ENCODE peak calls at places on chromosomes 11 and 22, in six cellular contexts. One of them, this sample, is unnamed.

GRCh38 chr11:12017243-12017678 is 8.8 kb upstream of the DKK3 start:
- DNase-seq in sigmoid colon: no peak
- DNase-seq in right atrium auricular region: no peak
- DNase-seq in fibroblast of mammary gland: peak
- DNase-seq in neural progenitor cell: no peak
- DNase-seq in hepatocyte: no peak
- DNase-seq in this sample: no peak

GRCh38 chr22:41350087-41350486 is 31.7 kb upstream of the TEF start:
- DNase-seq in hepatocyte: no peak
- DNase-seq in neural progenitor cell: no peak
- DNase-seq in fibroblast of mammary gland: peak
- DNase-seq in right atrium auricular region: no peak
- DNase-seq in sigmoid colon: no peak
- DNase-seq in this sample: no peak

GRCh38 chr22:17562906-17563870 is at the start of gene SLC25A18:
- DNase-seq in right atrium auricular region: peak
- DNase-seq in neural progenitor cell: peak
- DNase-seq in fibroblast of mammary gland: peak
- DNase-seq in hepatocyte: peak
- DNase-seq in sigmoid colon: peak
- DNase-seq in this sample: no peak

GRCh38 chr11:35641206-35641885 is 21.2 kb upstream of the TRIM44 start:
- DNase-seq in neural progenitor cell: peak
- DNase-seq in right atrium auricular region: no peak
- DNase-seq in fibroblast of mammary gland: no peak
- DNase-seq in sigmoid colon: no peak
- DNase-seq in hepatocyte: peak
- DNase-seq in this sample: no peak

GRCh38 chr11:40421187-40421586 is 1038.3 kb downstream of the LRRC4C start:
- DNase-seq in right atrium auricular region: no peak
- DNase-seq in hepatocyte: no peak
- DNase-seq in fibroblast of mammary gland: no peak
- DNase-seq in sigmoid colon: no peak
- DNase-seq in neural progenitor cell: no peak
- DNase-seq in this sample: no peak

GRCh38 chr11:95338430-95338991 is 107.5 kb upstream of the SESN3 start:
- DNase-seq in fibroblast of mammary gland: peak
- DNase-seq in sigmoid colon: peak
- DNase-seq in right atrium auricular region: peak
- DNase-seq in hepatocyte: peak
- DNase-seq in neural progenitor cell: no peak
- DNase-seq in this sample: peak

GRCh38 chr22:19779685-19780268 is 19.2 kb downstream of the TBX1 start:
- DNase-seq in sigmoid colon: no peak
- DNase-seq in neural progenitor cell: peak
- DNase-seq in fibroblast of mammary gland: no peak
- DNase-seq in hepatocyte: no peak
- DNase-seq in right atrium auricular region: no peak
- DNase-seq in this sample: no peak

GRCh38 chr11:115721309-115722007 is 217.2 kb upstream of the CADM1 start:
- DNase-seq in right atrium auricular region: no peak
- DNase-seq in neural progenitor cell: no peak
- DNase-seq in hepatocyte: no peak
- DNase-seq in fibroblast of mammary gland: no peak
- DNase-seq in sigmoid colon: peak
- DNase-seq in this sample: no peak

GRCh38 chr22:30195245-30196140 is 51.1 kb downstream of the LIF start:
- DNase-seq in right atrium auricular region: no peak
- DNase-seq in fibroblast of mammary gland: peak
- DNase-seq in neural progenitor cell: no peak
- DNase-seq in sigmoid colon: no peak
- DNase-seq in hepatocyte: no peak
- DNase-seq in this sample: no peak

GRCh38 chr11:13119928-13120520 is 110.9 kb downstream of the RASSF10 start:
- DNase-seq in right atrium auricular region: no peak
- DNase-seq in neural progenitor cell: no peak
- DNase-seq in sigmoid colon: no peak
- DNase-seq in hepatocyte: no peak
- DNase-seq in fibroblast of mammary gland: no peak
- DNase-seq in this sample: no peak

GRCh38 chr11:2194877-2195755 is 23.5 kb upstream of the TH start:
- DNase-seq in sigmoid colon: no peak
- DNase-seq in right atrium auricular region: no peak
- DNase-seq in hepatocyte: peak
- DNase-seq in fibroblast of mammary gland: peak
- DNase-seq in neural progenitor cell: peak
- DNase-seq in this sample: no peak

GRCh38 chr22:36641902-36642640 is 61.5 kb downstream of the CACNG2 start:
- DNase-seq in sigmoid colon: no peak
- DNase-seq in hepatocyte: peak
- DNase-seq in neural progenitor cell: no peak
- DNase-seq in right atrium auricular region: no peak
- DNase-seq in fibroblast of mammary gland: peak
- DNase-seq in this sample: no peak

GRCh38 chr11:122661182-122661945 is 5.8 kb downstream of the UBASH3B start:
- DNase-seq in right atrium auricular region: no peak
- DNase-seq in hepatocyte: no peak
- DNase-seq in neural progenitor cell: peak
- DNase-seq in fibroblast of mammary gland: no peak
- DNase-seq in sigmoid colon: no peak
- DNase-seq in this sample: no peak

GRCh38 chr22:37231406-37232139 is 12.5 kb downstream of the RAC2 start:
- DNase-seq in sigmoid colon: no peak
- DNase-seq in neural progenitor cell: no peak
- DNase-seq in hepatocyte: no peak
- DNase-seq in fibroblast of mammary gland: no peak
- DNase-seq in right atrium auricular region: no peak
- DNase-seq in this sample: no peak

GRCh38 chr11:134576286-134576685 is 164.2 kb upstream of the B3GAT1 start:
- DNase-seq in fibroblast of mammary gland: no peak
- DNase-seq in neural progenitor cell: no peak
- DNase-seq in sigmoid colon: peak
- DNase-seq in right atrium auricular region: no peak
- DNase-seq in hepatocyte: no peak
- DNase-seq in this sample: peak

GRCh38 chr11:3093281-3094191 is 36.3 kb upstream of the CARS1 start:
- DNase-seq in neural progenitor cell: peak
- DNase-seq in fibroblast of mammary gland: no peak
- DNase-seq in right atrium auricular region: no peak
- DNase-seq in hepatocyte: no peak
- DNase-seq in sigmoid colon: peak
- DNase-seq in this sample: no peak

GRCh38 chr11:5423131-5423530 is 1.2 kb downstream of the OR51Q1 start:
- DNase-seq in hepatocyte: no peak
- DNase-seq in right atrium auricular region: no peak
- DNase-seq in neural progenitor cell: no peak
- DNase-seq in sigmoid colon: no peak
- DNase-seq in fibroblast of mammary gland: no peak
- DNase-seq in this sample: no peak

GRCh38 chr22:31647516-31647915 is 14.5 kb downstream of the PISD start:
- DNase-seq in sigmoid colon: no peak
- DNase-seq in neural progenitor cell: no peak
- DNase-seq in hepatocyte: no peak
- DNase-seq in fibroblast of mammary gland: peak
- DNase-seq in right atrium auricular region: no peak
- DNase-seq in this sample: no peak

GRCh38 chr11:59223611-59224010 is 10.9 kb upstream of the MPEG1 start:
- DNase-seq in hepatocyte: no peak
- DNase-seq in fibroblast of mammary gland: peak
- DNase-seq in sigmoid colon: no peak
- DNase-seq in right atrium auricular region: no peak
- DNase-seq in neural progenitor cell: no peak
- DNase-seq in this sample: no peak

GRCh38 chr11:115577701-115578100 is 73.5 kb upstream of the CADM1 start:
- DNase-seq in neural progenitor cell: no peak
- DNase-seq in fibroblast of mammary gland: no peak
- DNase-seq in hepatocyte: no peak
- DNase-seq in sigmoid colon: no peak
- DNase-seq in right atrium auricular region: no peak
- DNase-seq in this sample: no peak

GRCh38 chr11:132055296-132055695 is 684.9 kb downstream of the NTM start:
- DNase-seq in hepatocyte: no peak
- DNase-seq in sigmoid colon: no peak
- DNase-seq in neural progenitor cell: no peak
- DNase-seq in right atrium auricular region: no peak
- DNase-seq in fibroblast of mammary gland: no peak
- DNase-seq in this sample: no peak

GRCh38 chr11:121318848-121319834 is 26.6 kb downstream of the SC5D start:
- DNase-seq in right atrium auricular region: no peak
- DNase-seq in sigmoid colon: no peak
- DNase-seq in neural progenitor cell: peak
- DNase-seq in fibroblast of mammary gland: peak
- DNase-seq in hepatocyte: peak
- DNase-seq in this sample: no peak

GRCh38 chr22:36160499-36160942 is at the start of gene APOL3:
- DNase-seq in fibroblast of mammary gland: peak
- DNase-seq in hepatocyte: no peak
- DNase-seq in sigmoid colon: peak
- DNase-seq in neural progenitor cell: no peak
- DNase-seq in right atrium auricular region: peak
- DNase-seq in this sample: no peak

GRCh38 chr11:1772270-1773130 is 8.8 kb upstream of the CTSD start:
- DNase-seq in fibroblast of mammary gland: peak
- DNase-seq in right atrium auricular region: no peak
- DNase-seq in sigmoid colon: peak
- DNase-seq in hepatocyte: peak
- DNase-seq in neural progenitor cell: peak
- DNase-seq in this sample: peak

GRCh38 chr22:42462016-42462415 is 29.8 kb upstream of the NFAM1 start:
- DNase-seq in hepatocyte: no peak
- DNase-seq in fibroblast of mammary gland: no peak
- DNase-seq in right atrium auricular region: no peak
- DNase-seq in neural progenitor cell: peak
- DNase-seq in sigmoid colon: no peak
- DNase-seq in this sample: no peak

DNA sequence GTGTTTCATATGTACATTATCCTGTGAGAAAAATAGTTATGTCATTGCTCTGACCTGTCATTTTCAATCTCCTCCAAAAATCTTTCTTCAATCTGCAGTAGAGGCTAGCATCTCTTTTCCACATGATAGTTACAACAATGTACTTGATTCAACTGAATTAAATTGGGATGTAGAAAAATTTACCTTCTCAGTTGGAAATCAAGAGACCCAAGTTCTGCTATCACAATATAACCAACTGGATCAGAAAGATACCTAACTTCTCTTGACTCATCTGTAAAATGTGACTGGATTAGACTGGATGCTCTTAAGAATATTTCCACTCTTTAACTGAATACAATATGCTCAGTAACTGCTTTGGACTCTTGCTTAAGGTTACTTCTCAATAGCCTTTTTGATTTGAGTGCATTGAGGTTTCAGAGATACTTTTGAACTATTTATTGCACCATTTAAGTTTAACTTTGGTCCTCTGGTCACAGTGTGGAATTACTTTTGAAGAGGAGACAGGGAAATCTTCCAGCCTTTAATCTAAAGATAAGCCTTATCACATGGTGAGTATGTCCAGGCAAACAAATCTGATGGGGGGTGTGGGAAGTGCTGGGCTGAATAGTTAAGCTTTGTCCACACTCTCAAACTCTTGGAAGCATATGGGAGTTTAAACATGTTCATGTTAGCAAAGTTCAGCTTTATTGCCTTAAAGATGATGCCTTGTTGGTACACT is 82.3 kb downstream of the YAP1 start:
- DNase-seq in hepatocyte: peak
- DNase-seq in right atrium auricular region: no peak
- DNase-seq in sigmoid colon: no peak
- DNase-seq in fibroblast of mammary gland: no peak
- DNase-seq in neural progenitor cell: no peak
- DNase-seq in this sample: no peak
- TF ChIP-seq CTCF in hepatocyte: no peak
- TF ChIP-seq CTCF in right atrium auricular region: no peak
- TF ChIP-seq CTCF in sigmoid colon: no peak
- TF ChIP-seq CTCF in fibroblast of mammary gland: no peak
- TF ChIP-seq CTCF in neural progenitor cell: no peak
- TF ChIP-seq CTCF in this sample: no peak

DNA sequence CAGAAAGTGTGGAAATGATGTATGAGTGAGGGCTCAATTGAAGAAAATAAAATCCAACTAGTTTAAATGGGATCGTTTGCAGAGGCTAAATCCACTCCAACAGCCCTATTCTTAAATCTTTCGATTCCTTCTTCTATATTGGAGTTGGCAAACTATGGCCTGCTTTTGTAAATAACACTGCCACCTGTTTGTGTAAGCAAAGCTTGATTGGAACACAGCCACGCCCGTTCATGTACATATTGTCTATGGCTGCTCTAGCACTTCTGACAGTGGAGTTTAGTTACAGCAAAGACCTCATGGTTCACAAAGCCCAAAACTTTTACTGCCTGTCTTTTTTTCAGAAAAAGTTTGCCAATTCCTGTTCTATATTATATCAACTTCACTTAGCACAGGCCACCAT is 40.6 kb upstream of the RCN1 start:
- DNase-seq in fibroblast of mammary gland: no peak
- DNase-seq in right atrium auricular region: no peak
- DNase-seq in neural progenitor cell: no peak
- DNase-seq in hepatocyte: no peak
- DNase-seq in sigmoid colon: no peak
- DNase-seq in this sample: no peak
- TF ChIP-seq CTCF in fibroblast of mammary gland: no peak
- TF ChIP-seq CTCF in right atrium auricular region: no peak
- TF ChIP-seq CTCF in neural progenitor cell: no peak
- TF ChIP-seq CTCF in hepatocyte: no peak
- TF ChIP-seq CTCF in sigmoid colon: no peak
- TF ChIP-seq CTCF in this sample: no peak

GRCh38 chr11:96466607-96467006 is 76.8 kb downstream of the JRKL start:
- DNase-seq in neural progenitor cell: no peak
- DNase-seq in right atrium auricular region: no peak
- DNase-seq in sigmoid colon: no peak
- DNase-seq in hepatocyte: no peak
- DNase-seq in fibroblast of mammary gland: no peak
- DNase-seq in this sample: no peak
- TF ChIP-seq CTCF in neural progenitor cell: no peak
- TF ChIP-seq CTCF in right atrium auricular region: no peak
- TF ChIP-seq CTCF in sigmoid colon: no peak
- TF ChIP-seq CTCF in hepatocyte: no peak
- TF ChIP-seq CTCF in fibroblast of mammary gland: no peak
- TF ChIP-seq CTCF in this sample: no peak

DNA sequence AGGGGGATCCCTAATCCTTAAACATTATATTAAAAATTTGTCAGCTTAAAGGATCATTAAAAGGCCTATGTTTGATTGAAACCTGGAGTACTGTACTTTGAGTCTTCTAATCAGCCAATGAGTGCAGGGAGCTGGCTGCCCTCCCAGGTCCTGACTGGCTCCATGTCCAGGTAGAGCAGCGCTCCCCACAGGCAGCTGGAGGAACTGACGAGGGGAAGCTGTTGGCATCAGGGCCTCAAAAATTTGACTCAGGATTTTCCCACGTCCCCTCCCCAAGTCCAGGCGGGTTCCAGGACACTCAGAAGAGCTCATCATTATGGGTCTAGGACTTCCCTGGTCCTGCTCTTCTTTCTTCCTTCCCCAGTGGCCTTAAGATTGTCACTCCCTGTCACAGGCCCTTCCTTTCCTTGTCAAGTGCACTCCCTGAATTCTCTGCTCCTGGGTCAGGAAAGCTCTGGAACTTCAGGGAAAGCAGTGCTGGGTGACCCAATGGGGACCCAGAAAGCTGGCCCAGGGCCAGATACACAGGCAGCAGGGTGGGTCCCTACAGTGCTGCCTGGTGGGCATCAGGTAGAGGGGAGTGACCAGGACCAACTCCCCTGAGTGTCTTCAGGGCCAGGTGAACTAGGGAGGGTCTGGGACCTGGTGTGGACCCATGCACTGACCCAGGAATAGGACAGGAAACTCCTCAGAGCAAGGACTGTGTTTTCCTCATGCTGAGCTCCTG is 65.5 kb downstream of the GGTLC2 start:
- DNase-seq in fibroblast of mammary gland: peak
- DNase-seq in neural progenitor cell: peak
- DNase-seq in hepatocyte: no peak
- DNase-seq in sigmoid colon: no peak
- DNase-seq in right atrium auricular region: peak
- DNase-seq in this sample: peak
- TF ChIP-seq CTCF in fibroblast of mammary gland: peak
- TF ChIP-seq CTCF in neural progenitor cell: peak
- TF ChIP-seq CTCF in hepatocyte: no peak
- TF ChIP-seq CTCF in sigmoid colon: no peak
- TF ChIP-seq CTCF in right atrium auricular region: no peak
- TF ChIP-seq CTCF in this sample: no peak